ENCODE peak calls at places on chromosomes 7 and 10, in ten cellular contexts. One of them, this sample, is unnamed.

GRCh38 chr10:30862486-30862885 is 169.2 kb downstream of the ZNF438 start:
- DNase-seq in adrenal gland: no peak
- DNase-seq in pancreas: no peak
- DNase-seq in BE2C: no peak
- DNase-seq in WTC11: no peak
- DNase-seq in cardiac muscle cell: peak
- DNase-seq in mesothelial cell of epicardium: no peak
- DNase-seq in cardiac fibroblast: peak
- DNase-seq in RWPE1: no peak
- DNase-seq in GM10248: no peak
- DNase-seq in this sample: peak

GRCh38 chr10:70053212-70053895 is 708 bp downstream of the MACROH2A2 start:
- DNase-seq in cardiac fibroblast: peak
- DNase-seq in GM10248: no peak
- DNase-seq in BE2C: peak
- DNase-seq in adrenal gland: no peak
- DNase-seq in RWPE1: peak
- DNase-seq in mesothelial cell of epicardium: peak
- DNase-seq in WTC11: peak
- DNase-seq in cardiac muscle cell: peak
- DNase-seq in pancreas: peak
- DNase-seq in this sample: no peak

GRCh38 chr7:130735273-130735716 is 1.3 kb upstream of the KLF14 start:
- DNase-seq in cardiac muscle cell: no peak
- DNase-seq in RWPE1: no peak
- DNase-seq in cardiac fibroblast: peak
- DNase-seq in pancreas: no peak
- DNase-seq in GM10248: no peak
- DNase-seq in mesothelial cell of epicardium: no peak
- DNase-seq in adrenal gland: no peak
- DNase-seq in BE2C: no peak
- DNase-seq in WTC11: no peak
- DNase-seq in this sample: no peak

GRCh38 chr10:46518028-46518725 is 38.3 kb downstream of the GPRIN2 start:
- DNase-seq in GM10248: no peak
- DNase-seq in mesothelial cell of epicardium: no peak
- DNase-seq in adrenal gland: peak
- DNase-seq in cardiac fibroblast: no peak
- DNase-seq in pancreas: no peak
- DNase-seq in RWPE1: no peak
- DNase-seq in cardiac muscle cell: no peak
- DNase-seq in WTC11: peak
- DNase-seq in BE2C: no peak
- DNase-seq in this sample: no peak

GRCh38 chr10:16964571-16965241 is 147.5 kb upstream of the RSU1 start:
- DNase-seq in pancreas: no peak
- DNase-seq in mesothelial cell of epicardium: no peak
- DNase-seq in cardiac muscle cell: peak
- DNase-seq in adrenal gland: no peak
- DNase-seq in GM10248: no peak
- DNase-seq in cardiac fibroblast: no peak
- DNase-seq in WTC11: no peak
- DNase-seq in BE2C: peak
- DNase-seq in RWPE1: no peak
- DNase-seq in this sample: no peak

GRCh38 chr7:78014401-78014800 is 215.8 kb downstream of the PHTF2 start:
- DNase-seq in cardiac fibroblast: no peak
- DNase-seq in BE2C: no peak
- DNase-seq in mesothelial cell of epicardium: no peak
- DNase-seq in pancreas: no peak
- DNase-seq in GM10248: no peak
- DNase-seq in cardiac muscle cell: no peak
- DNase-seq in RWPE1: no peak
- DNase-seq in WTC11: no peak
- DNase-seq in adrenal gland: no peak
- DNase-seq in this sample: no peak

GRCh38 chr10:63866747-63867140 is 345.5 kb downstream of the REEP3 start:
- DNase-seq in pancreas: no peak
- DNase-seq in BE2C: no peak
- DNase-seq in RWPE1: peak
- DNase-seq in mesothelial cell of epicardium: no peak
- DNase-seq in adrenal gland: no peak
- DNase-seq in GM10248: no peak
- DNase-seq in cardiac muscle cell: peak
- DNase-seq in cardiac fibroblast: peak
- DNase-seq in WTC11: no peak
- DNase-seq in this sample: peak

GRCh38 chr7:140923358-140924006 is 1.2 kb downstream of the BRAF start:
- DNase-seq in cardiac fibroblast: peak
- DNase-seq in adrenal gland: no peak
- DNase-seq in RWPE1: no peak
- DNase-seq in mesothelial cell of epicardium: no peak
- DNase-seq in GM10248: no peak
- DNase-seq in WTC11: no peak
- DNase-seq in BE2C: peak
- DNase-seq in pancreas: peak
- DNase-seq in cardiac muscle cell: peak
- DNase-seq in this sample: peak

GRCh38 chr10:70132098-70133029 is at the start of gene AIFM2:
- DNase-seq in cardiac muscle cell: peak
- DNase-seq in WTC11: peak
- DNase-seq in BE2C: peak
- DNase-seq in GM10248: peak
- DNase-seq in pancreas: peak
- DNase-seq in cardiac fibroblast: peak
- DNase-seq in mesothelial cell of epicardium: peak
- DNase-seq in adrenal gland: peak
- DNase-seq in RWPE1: peak
- DNase-seq in this sample: peak

GRCh38 chr10:19730848-19731247 is 85.4 kb upstream of the PLXDC2 start:
- DNase-seq in adrenal gland: no peak
- DNase-seq in BE2C: no peak
- DNase-seq in WTC11: no peak
- DNase-seq in GM10248: no peak
- DNase-seq in cardiac fibroblast: peak
- DNase-seq in pancreas: no peak
- DNase-seq in cardiac muscle cell: peak
- DNase-seq in RWPE1: no peak
- DNase-seq in mesothelial cell of epicardium: no peak
- DNase-seq in this sample: peak

GRCh38 chr10:48603421-48604038 is 1.3 kb downstream of the ARHGAP22 start:
- DNase-seq in WTC11: no peak
- DNase-seq in cardiac muscle cell: no peak
- DNase-seq in cardiac fibroblast: peak
- DNase-seq in RWPE1: no peak
- DNase-seq in adrenal gland: no peak
- DNase-seq in pancreas: no peak
- DNase-seq in mesothelial cell of epicardium: no peak
- DNase-seq in BE2C: no peak
- DNase-seq in GM10248: no peak
- DNase-seq in this sample: no peak

GRCh38 chr10:34351161-34351560 is 463.9 kb downstream of the PARD3 start:
- DNase-seq in cardiac muscle cell: peak
- DNase-seq in cardiac fibroblast: peak
- DNase-seq in mesothelial cell of epicardium: no peak
- DNase-seq in adrenal gland: no peak
- DNase-seq in GM10248: no peak
- DNase-seq in WTC11: no peak
- DNase-seq in pancreas: no peak
- DNase-seq in RWPE1: no peak
- DNase-seq in BE2C: no peak
- DNase-seq in this sample: peak

GRCh38 chr7:1536768-1537630 is 6.5 kb downstream of the MAFK start:
- DNase-seq in BE2C: peak
- DNase-seq in WTC11: peak
- DNase-seq in mesothelial cell of epicardium: peak
- DNase-seq in RWPE1: peak
- DNase-seq in cardiac fibroblast: peak
- DNase-seq in cardiac muscle cell: peak
- DNase-seq in adrenal gland: peak
- DNase-seq in pancreas: peak
- DNase-seq in GM10248: no peak
- DNase-seq in this sample: peak

GRCh38 chr7:1247527-1248041 is 14.9 kb downstream of the UNCX start:
- DNase-seq in mesothelial cell of epicardium: no peak
- DNase-seq in BE2C: no peak
- DNase-seq in RWPE1: no peak
- DNase-seq in GM10248: no peak
- DNase-seq in WTC11: peak
- DNase-seq in pancreas: no peak
- DNase-seq in cardiac muscle cell: no peak
- DNase-seq in adrenal gland: no peak
- DNase-seq in cardiac fibroblast: no peak
- DNase-seq in this sample: no peak

GRCh38 chr7:139777304-139777890 is 401 bp downstream of the HIPK2 start:
- DNase-seq in BE2C: peak
- DNase-seq in cardiac fibroblast: no peak
- DNase-seq in RWPE1: peak
- DNase-seq in mesothelial cell of epicardium: no peak
- DNase-seq in WTC11: peak
- DNase-seq in pancreas: peak
- DNase-seq in cardiac muscle cell: peak
- DNase-seq in adrenal gland: no peak
- DNase-seq in GM10248: peak
- DNase-seq in this sample: no peak

GRCh38 chr7:139775829-139776266 is 1.9 kb downstream of the HIPK2 start:
- DNase-seq in RWPE1: peak
- DNase-seq in mesothelial cell of epicardium: no peak
- DNase-seq in cardiac fibroblast: peak
- DNase-seq in BE2C: peak
- DNase-seq in GM10248: peak
- DNase-seq in adrenal gland: peak
- DNase-seq in pancreas: peak
- DNase-seq in cardiac muscle cell: peak
- DNase-seq in WTC11: peak
- DNase-seq in this sample: peak

GRCh38 chr7:139774376-139774775 is 3.4 kb downstream of the HIPK2 start:
- DNase-seq in pancreas: no peak
- DNase-seq in adrenal gland: no peak
- DNase-seq in GM10248: no peak
- DNase-seq in cardiac muscle cell: peak
- DNase-seq in RWPE1: peak
- DNase-seq in BE2C: no peak
- DNase-seq in mesothelial cell of epicardium: no peak
- DNase-seq in WTC11: no peak
- DNase-seq in cardiac fibroblast: peak
- DNase-seq in this sample: peak

GRCh38 chr7:139776486-139777303 is 1.1 kb downstream of the HIPK2 start:
- DNase-seq in cardiac fibroblast: peak
- DNase-seq in WTC11: no peak
- DNase-seq in mesothelial cell of epicardium: no peak
- DNase-seq in pancreas: peak
- DNase-seq in BE2C: peak
- DNase-seq in RWPE1: peak
- DNase-seq in GM10248: peak
- DNase-seq in adrenal gland: no peak
- DNase-seq in cardiac muscle cell: peak
- DNase-seq in this sample: peak

GRCh38 chr7:139777948-139778841 is at the start of gene HIPK2:
- DNase-seq in cardiac muscle cell: peak
- DNase-seq in pancreas: peak
- DNase-seq in BE2C: peak
- DNase-seq in RWPE1: peak
- DNase-seq in WTC11: peak
- DNase-seq in cardiac fibroblast: peak
- DNase-seq in adrenal gland: peak
- DNase-seq in GM10248: peak
- DNase-seq in mesothelial cell of epicardium: peak
- DNase-seq in this sample: peak
- TF ChIP-seq CTCF in cardiac muscle cell: no peak
- TF ChIP-seq CTCF in pancreas: no peak
- TF ChIP-seq CTCF in BE2C: no peak
- TF ChIP-seq CTCF in RWPE1: no peak
- TF ChIP-seq CTCF in WTC11: no peak
- TF ChIP-seq CTCF in cardiac fibroblast: no peak
- TF ChIP-seq CTCF in adrenal gland: no peak
- TF ChIP-seq CTCF in GM10248: no peak
- TF ChIP-seq CTCF in mesothelial cell of epicardium: no peak
- TF ChIP-seq CTCF in this sample: no peak

GRCh38 chr10:32210306-32211045 is 136.5 kb downstream of the EPC1 start:
- DNase-seq in BE2C: no peak
- DNase-seq in adrenal gland: peak
- DNase-seq in pancreas: peak
- DNase-seq in WTC11: peak
- DNase-seq in mesothelial cell of epicardium: no peak
- DNase-seq in GM10248: peak
- DNase-seq in RWPE1: peak
- DNase-seq in cardiac fibroblast: peak
- DNase-seq in cardiac muscle cell: peak
- DNase-seq in this sample: peak
- TF ChIP-seq CTCF in BE2C: peak
- TF ChIP-seq CTCF in adrenal gland: peak
- TF ChIP-seq CTCF in pancreas: peak
- TF ChIP-seq CTCF in WTC11: peak
- TF ChIP-seq CTCF in mesothelial cell of epicardium: peak
- TF ChIP-seq CTCF in GM10248: peak
- TF ChIP-seq CTCF in RWPE1: peak
- TF ChIP-seq CTCF in cardiac fibroblast: peak
- TF ChIP-seq CTCF in cardiac muscle cell: peak
- TF ChIP-seq CTCF in this sample: peak

DNA sequence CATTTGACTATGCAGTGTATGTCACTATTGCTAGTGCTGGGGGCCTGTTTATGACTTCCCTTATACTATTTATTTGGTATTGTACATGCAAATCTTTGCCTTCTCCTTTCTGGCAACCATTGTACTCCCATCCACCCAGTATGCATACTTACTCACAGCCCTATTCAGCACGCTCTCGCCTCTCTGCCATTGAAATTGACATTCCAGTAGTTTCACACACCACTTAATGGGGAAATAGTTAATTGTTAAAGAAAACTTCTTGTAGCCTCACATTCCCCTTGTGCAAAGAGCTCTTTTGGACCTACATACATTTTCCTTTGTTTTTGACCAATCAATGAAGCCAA is 9.9 kb downstream of the CLDN12 start:
- DNase-seq in BE2C: no peak
- DNase-seq in adrenal gland: no peak
- DNase-seq in RWPE1: no peak
- DNase-seq in cardiac muscle cell: no peak
- DNase-seq in cardiac fibroblast: no peak
- DNase-seq in GM10248: no peak
- DNase-seq in WTC11: no peak
- DNase-seq in pancreas: no peak
- DNase-seq in mesothelial cell of epicardium: no peak
- DNase-seq in this sample: no peak
- TF ChIP-seq CTCF in BE2C: no peak
- TF ChIP-seq CTCF in adrenal gland: no peak
- TF ChIP-seq CTCF in RWPE1: no peak
- TF ChIP-seq CTCF in cardiac muscle cell: no peak
- TF ChIP-seq CTCF in cardiac fibroblast: no peak
- TF ChIP-seq CTCF in GM10248: no peak
- TF ChIP-seq CTCF in WTC11: no peak
- TF ChIP-seq CTCF in pancreas: no peak
- TF ChIP-seq CTCF in mesothelial cell of epicardium: no peak
- TF ChIP-seq CTCF in this sample: no peak

DNA sequence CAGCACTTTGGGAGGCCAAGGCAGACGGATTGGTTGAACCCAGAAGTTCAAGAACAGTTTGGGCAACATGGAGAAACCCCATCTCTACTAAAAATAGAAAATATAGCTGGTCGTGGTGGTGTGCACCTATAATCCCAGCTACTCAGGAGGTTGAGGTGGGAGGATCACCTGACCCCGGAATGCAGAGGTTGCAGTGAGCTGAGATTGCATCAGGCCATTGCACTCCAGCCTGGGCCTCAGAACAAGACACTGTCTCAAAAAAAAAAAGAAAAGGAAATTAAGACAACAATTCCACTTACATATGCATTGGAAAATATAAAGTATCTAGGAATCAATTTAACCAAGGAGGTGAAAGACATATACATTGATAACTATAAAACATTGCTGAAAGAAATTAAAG is 7.2 kb upstream of the OGDH start:
- DNase-seq in BE2C: no peak
- DNase-seq in cardiac fibroblast: no peak
- DNase-seq in WTC11: no peak
- DNase-seq in cardiac muscle cell: no peak
- DNase-seq in RWPE1: no peak
- DNase-seq in mesothelial cell of epicardium: no peak
- DNase-seq in GM10248: no peak
- DNase-seq in adrenal gland: no peak
- DNase-seq in pancreas: no peak
- DNase-seq in this sample: no peak
- TF ChIP-seq CTCF in BE2C: no peak
- TF ChIP-seq CTCF in cardiac fibroblast: no peak
- TF ChIP-seq CTCF in WTC11: no peak
- TF ChIP-seq CTCF in cardiac muscle cell: no peak
- TF ChIP-seq CTCF in RWPE1: no peak
- TF ChIP-seq CTCF in mesothelial cell of epicardium: no peak
- TF ChIP-seq CTCF in GM10248: no peak
- TF ChIP-seq CTCF in adrenal gland: no peak
- TF ChIP-seq CTCF in pancreas: no peak
- TF ChIP-seq CTCF in this sample: no peak

This sample was measured in fibroblast of pulmonary artery.